ENCODE peak calls at places on chromosomes 1 and 21, in eight cellular contexts. F is lower lobe of right lung, G is right lobe of liver, K is adrenal gland, Q is uterus, L is heart right ventricle, A is neural progenitor cell, R is pancreas. H is an unnamed sample. For H3K36me3, the result is how much of the 10 kb centered on the place peaks cover.

GRCh38 chr1:193537266-193538003 is 351.0 kb upstream of the B3GALT2 start:
- DNase-seq in F (no peak), G (no peak), K (no peak), Q (no peak), L (no peak), A (no peak), R (no peak), H (no peak)

GRCh38 chr21:46060596-46061061 is 37.3 kb upstream of the COL6A2 start:
- DNase-seq in F (peak), G (no peak), K (no peak), Q (peak), L (peak), A (no peak), R (peak), H (no peak)

GRCh38 chr1:81466970-81467369 is 333.8 kb upstream of the ADGRL2 start:
- DNase-seq in F (no peak), G (no peak), K (no peak), Q (no peak), L (no peak), A (no peak), R (no peak), H (no peak)

GRCh38 chr1:55233149-55233777 is 18.1 kb upstream of the USP24 start:
- DNase-seq in F (no peak), G (no peak), K (no peak), Q (no peak), L (no peak), A (no peak), R (no peak), H (no peak)

GRCh38 chr1:84851839-84852238 is 41.2 kb downstream of the LPAR3 start:
- DNase-seq in F (no peak), G (no peak), K (no peak), Q (no peak), L (no peak), A (no peak), R (no peak), H (peak)

GRCh38 chr1:79982218-79982617 is 975.7 kb upstream of the ADGRL4 start:
- DNase-seq in F (peak), G (no peak), K (peak), Q (peak), L (peak), A (no peak), R (peak), H (no peak)

GRCh38 chr1:40182956-40183710 is 21.9 kb downstream of the RLF start:
- DNase-seq in F (no peak), G (no peak), K (no peak), Q (no peak), L (no peak), A (peak), R (no peak), H (peak)

GRCh38 chr1:223500560-223501425 is 107.6 kb downstream of the CCDC185 start:
- DNase-seq in F (peak), G (no peak), K (peak), Q (no peak), L (no peak), A (no peak), R (no peak), H (peak)

GRCh38 chr1:9823693-9823942 is 147 bp downstream of the CLSTN1 start:
- DNase-seq in F (no peak), G (no peak), K (no peak), Q (no peak), L (peak), A (no peak), R (no peak), H (no peak)

GRCh38 chr1:2866415-2867086 is 65.1 kb upstream of the TTC34 start:
- DNase-seq in F (no peak), G (no peak), K (no peak), Q (no peak), L (peak), A (no peak), R (no peak), H (no peak)

GRCh38 chr1:2867861-2868260 is 66.4 kb upstream of the TTC34 start:
- DNase-seq in F (no peak), G (no peak), K (no peak), Q (no peak), L (no peak), A (no peak), R (no peak), H (no peak)

GRCh38 chr1:2865571-2866414 is 64.3 kb upstream of the TTC34 start:
- DNase-seq in F (no peak), G (no peak), K (no peak), Q (no peak), L (peak), A (no peak), R (no peak), H (no peak)

GRCh38 chr1:2868571-2868970 is 67.1 kb upstream of the TTC34 start:
- DNase-seq in F (no peak), G (no peak), K (no peak), Q (no peak), L (no peak), A (no peak), R (no peak), H (no peak)

DNA sequence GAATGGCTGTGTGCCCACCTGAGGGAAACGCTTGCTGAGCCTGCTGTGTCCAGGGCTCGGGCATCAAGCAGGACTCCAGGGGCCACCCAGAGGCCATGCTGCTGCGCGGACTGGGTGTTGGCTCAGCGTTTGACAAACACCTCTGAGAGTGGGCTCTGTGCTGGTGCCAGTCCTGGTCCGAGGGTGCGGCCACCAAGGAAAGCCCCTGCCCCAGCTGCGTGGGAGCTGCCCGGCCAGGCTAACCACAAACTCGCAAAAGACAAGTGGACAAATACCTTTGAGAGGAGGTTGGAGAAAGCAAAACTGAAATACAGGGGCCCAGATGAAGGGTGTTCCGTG is 65.6 kb upstream of the TTC34 start:
- DNase-seq in F (no peak), G (no peak), K (no peak), Q (no peak), L (peak), A (no peak), R (no peak), H (no peak)
- H3K4me3 ChIP-seq in F (no peak), G (no peak), K (no peak), Q (no peak), L (no peak), A (no peak), R (no peak), H (no peak)

GRCh38 chr1:30976143-30976542 is 67.6 kb upstream of the SDC3 start:
- DNase-seq in F (no peak), G (no peak), K (no peak), Q (no peak), L (no peak), A (no peak), R (no peak), H (peak)

GRCh38 chr1:30974536-30974935 is 66.0 kb upstream of the SDC3 start:
- DNase-seq in F (no peak), G (no peak), K (no peak), Q (no peak), L (no peak), A (peak), R (no peak), H (no peak)

GRCh38 chr1:30975217-30975616 is 66.7 kb upstream of the SDC3 start:
- DNase-seq in F (no peak), G (no peak), K (no peak), Q (no peak), L (no peak), A (no peak), R (no peak), H (no peak)

GRCh38 chr1:30977511-30977910 is 69.0 kb upstream of the SDC3 start:
- DNase-seq in F (no peak), G (no peak), K (no peak), Q (no peak), L (no peak), A (no peak), R (no peak), H (no peak)

DNA sequence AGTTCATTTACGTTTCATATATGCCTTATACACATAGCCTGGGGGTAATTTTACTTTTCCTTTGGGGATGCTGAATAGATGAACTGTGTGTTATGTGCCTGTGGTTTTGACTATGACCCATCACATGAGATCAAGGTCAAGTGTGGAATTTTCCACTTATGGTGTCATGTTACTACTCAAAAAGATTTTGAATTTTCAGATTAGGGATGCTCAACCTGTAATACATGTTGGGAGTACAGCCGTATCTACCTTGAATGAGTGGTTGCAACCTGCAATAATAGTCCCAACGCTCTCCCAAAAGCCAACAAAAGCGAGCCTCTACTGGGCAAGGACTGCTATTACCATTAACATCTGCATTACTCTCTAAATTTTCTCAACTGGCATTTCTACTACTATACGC is 68.5 kb upstream of the SDC3 start:
- DNase-seq in F (no peak), G (no peak), K (no peak), Q (no peak), L (no peak), A (no peak), R (no peak), H (peak)
- TF ChIP-seq CTCF in F (no peak), G (no peak), K (no peak), Q (no peak), L (peak), A (peak), R (no peak), H (peak)

DNA sequence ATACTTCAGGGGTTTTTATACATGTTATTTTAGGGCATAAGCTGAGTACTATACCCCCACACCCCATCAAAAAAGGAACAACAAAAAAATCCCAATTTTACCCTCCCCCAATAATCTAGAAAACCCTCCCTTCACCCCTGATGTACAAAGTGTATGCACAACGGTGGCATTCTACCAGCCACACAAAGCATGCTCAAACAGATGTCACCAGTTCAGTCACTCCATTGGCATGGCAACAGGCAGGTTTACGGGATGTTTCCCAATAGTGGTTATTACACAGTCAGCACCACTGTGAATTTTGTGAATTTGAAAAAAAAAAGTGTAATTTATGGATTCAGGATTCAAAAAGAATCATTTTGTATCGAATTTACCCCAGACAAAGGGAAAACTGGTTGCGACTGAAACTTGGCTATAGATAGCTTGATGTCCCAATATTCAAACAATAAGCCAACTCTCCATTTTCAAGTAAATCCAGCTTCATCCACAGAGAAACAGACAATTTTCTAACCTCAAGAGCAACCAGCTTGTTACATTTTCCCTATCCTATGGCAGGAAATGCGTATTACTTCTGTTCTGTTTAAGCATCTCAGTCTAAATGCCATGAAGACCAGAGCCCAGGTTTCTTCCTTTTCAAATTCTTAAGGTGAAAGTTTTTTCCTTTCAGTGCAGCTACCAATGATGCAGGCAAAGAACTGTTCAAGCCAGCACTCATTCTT is 34.0 kb upstream of the SLC45A3 start:
- DNase-seq in F (no peak), G (peak), K (no peak), Q (no peak), L (no peak), A (no peak), R (no peak), H (peak)
- H3K36me3 ChIP-seq in F (under half), G (under half), K (under half), Q (under half), L (under half), A (under half), R (under half), H (under half)

GRCh38 chr1:224884428-224884827 is 45.0 kb upstream of the DNAH14 start:
- DNase-seq in F (no peak), G (no peak), K (no peak), Q (no peak), L (no peak), A (no peak), R (no peak), H (no peak)

GRCh38 chr1:224879404-224879803 is 50.1 kb upstream of the DNAH14 start:
- DNase-seq in F (no peak), G (no peak), K (no peak), Q (no peak), L (no peak), A (no peak), R (no peak), H (no peak)

GRCh38 chr1:224881762-224882211 is 47.7 kb upstream of the DNAH14 start:
- DNase-seq in F (no peak), G (no peak), K (no peak), Q (no peak), L (no peak), A (no peak), R (no peak), H (no peak)

GRCh38 chr1:224882264-224882663 is 47.2 kb upstream of the DNAH14 start:
- DNase-seq in F (no peak), G (no peak), K (no peak), Q (no peak), L (no peak), A (no peak), R (no peak), H (no peak)

DNA sequence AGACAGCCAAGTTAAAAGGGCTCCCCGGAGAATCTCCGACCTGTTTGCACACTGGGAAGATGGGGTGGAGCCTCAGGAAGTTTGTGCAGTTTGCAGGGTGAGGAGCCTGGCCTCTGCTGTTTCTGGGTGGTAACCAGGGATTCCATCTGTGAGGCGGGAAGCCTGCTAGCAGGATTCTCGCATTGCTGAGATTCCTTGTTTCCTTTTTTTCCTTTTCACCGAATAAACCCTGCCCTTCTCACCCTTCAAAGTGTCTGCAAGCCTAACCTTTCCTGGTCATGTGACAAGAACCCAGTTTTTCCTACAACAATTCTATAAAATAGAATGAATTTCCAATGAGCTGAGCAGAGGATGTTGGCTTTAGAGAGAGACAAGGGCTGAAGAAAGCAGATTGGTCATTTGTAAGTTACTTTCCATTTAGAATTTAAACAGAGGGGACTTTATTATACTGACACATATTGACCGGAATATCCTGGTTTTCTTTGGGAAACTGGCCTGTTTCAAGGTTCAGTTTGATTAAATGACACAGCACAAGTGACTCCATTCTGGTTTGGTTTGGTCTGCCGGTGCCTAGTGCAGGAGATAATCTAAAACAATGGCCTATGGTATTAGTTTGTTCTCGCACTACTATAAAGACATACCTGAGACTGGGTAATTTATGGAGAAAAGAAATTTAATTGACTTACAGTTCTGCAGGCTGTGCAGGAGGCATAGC is 48.7 kb upstream of the DNAH14 start:
- DNase-seq in F (no peak), G (no peak), K (no peak), Q (no peak), L (no peak), A (peak), R (no peak), H (no peak)
- H3K4me3 ChIP-seq in F (no peak), G (no peak), K (no peak), Q (no peak), L (no peak), A (no peak), R (no peak), H (no peak)

DNA sequence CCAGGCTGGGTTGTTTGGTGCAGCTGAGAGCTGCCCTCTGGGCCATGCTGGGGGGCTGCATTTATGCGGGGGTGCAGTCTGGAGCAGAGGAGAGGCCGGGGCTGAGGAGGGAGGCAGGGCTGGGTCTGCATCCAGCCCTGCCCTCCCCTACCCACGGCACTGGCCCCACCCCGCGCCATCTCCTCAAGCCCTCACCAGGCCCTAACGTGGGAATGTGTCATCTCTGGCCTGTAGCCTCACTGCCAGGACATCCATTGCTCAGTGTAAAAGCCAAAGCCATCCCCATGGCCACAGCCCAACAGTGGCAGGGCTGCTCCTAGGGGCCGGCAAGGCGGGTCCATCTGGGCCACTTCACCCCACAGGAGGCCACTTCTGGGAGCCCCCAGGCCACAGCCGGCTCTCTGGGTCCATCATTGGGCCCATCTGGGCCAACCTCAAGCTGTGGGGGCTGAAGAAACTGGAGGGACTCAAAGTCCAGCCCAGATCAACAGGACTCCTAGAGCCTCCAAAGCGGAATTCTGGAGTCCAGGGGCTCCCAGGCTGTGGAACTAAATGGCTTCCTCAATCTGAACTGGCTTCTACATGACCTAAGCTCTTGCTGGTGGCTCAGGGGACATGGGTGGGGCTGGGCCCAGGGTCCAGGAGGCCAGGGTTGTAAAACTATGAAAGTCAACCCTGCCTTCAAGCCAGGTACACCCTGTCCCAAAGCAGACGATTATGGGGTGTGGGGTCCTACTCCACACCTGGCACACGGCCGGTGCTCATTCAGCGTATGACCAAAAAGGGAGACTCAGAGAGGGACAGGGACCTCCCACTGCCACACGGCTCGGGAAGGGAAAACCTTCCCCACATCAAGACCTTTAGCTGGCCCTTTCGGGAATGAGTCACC is 32.6 kb downstream of the RUNX3 start:
- DNase-seq in F (peak), G (peak), K (peak), Q (no peak), L (no peak), A (no peak), R (no peak), H (no peak)
- TF ChIP-seq CTCF in F (no peak), G (no peak), K (no peak), Q (no peak), L (no peak), A (no peak), R (no peak), H (no peak)

GRCh38 chr1:160806784-160807183 is 10.8 kb downstream of the LY9 start:
- DNase-seq in F (no peak), G (no peak), K (no peak), Q (no peak), L (no peak), A (no peak), R (no peak), H (no peak)
- H3K36me3 ChIP-seq in F (under half), G (under half), K (under half), Q (under half), L (under half), A (under half), R (under half), H (under half)

GRCh38 chr1:17540255-17541001 is 930 bp downstream of the ARHGEF10L start:
- DNase-seq in F (no peak), G (no peak), K (peak), Q (peak), L (peak), A (peak), R (peak), H (no peak)

GRCh38 chr1:17538010-17538409 is 1.5 kb upstream of the ARHGEF10L start:
- DNase-seq in F (no peak), G (no peak), K (no peak), Q (peak), L (no peak), A (no peak), R (no peak), H (no peak)

GRCh38 chr1:17539202-17539525 is 334 bp upstream of the ARHGEF10L start:
- DNase-seq in F (no peak), G (no peak), K (peak), Q (no peak), L (no peak), A (no peak), R (no peak), H (no peak)

GRCh38 chr1:17538428-17539130 is 919 bp upstream of the ARHGEF10L start:
- DNase-seq in F (no peak), G (no peak), K (no peak), Q (peak), L (no peak), A (peak), R (no peak), H (no peak)

DNA sequence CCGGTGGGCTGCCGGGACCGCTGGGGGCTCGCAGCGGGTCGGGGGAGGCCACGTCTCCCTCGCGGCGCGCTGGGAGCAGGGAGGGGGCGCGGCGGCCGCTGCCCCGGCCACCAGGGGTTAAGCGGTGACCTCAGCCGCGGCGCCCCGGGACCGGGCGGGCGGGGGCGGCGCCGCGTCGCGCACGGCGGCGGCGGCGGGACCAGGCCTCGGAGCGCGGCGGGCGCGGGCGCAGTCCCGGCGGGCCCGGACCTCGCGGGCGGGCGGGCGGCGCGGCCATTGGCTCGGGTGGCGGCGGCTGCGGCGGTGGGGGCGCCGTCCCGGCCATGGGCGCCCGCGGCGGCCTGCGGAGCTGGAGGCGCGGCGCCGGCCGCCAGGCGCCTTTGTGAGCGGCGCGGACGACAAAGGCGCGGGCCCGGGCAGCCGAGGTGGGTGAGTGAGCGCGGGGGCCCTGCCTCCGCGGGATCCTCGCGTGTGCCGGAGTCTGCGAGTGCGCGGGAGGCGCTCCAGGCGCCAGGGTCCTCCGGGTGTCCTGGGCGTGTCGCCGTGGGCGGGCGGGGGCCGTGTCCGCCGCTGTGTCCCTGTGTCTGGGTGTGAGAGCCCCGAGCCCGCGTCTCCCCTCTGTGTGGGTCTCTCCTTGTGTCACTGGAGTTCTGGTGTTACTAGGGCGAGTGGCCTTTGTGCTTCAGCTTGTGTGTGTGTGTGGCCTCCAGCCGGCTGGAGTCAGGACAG is at the start of gene ARHGEF10L:
- DNase-seq in F (no peak), G (no peak), K (no peak), Q (no peak), L (peak), A (peak), R (peak), H (no peak)
- H3K4me3 ChIP-seq in F (peak), G (peak), K (peak), Q (peak), L (peak), A (peak), R (peak), H (peak)

H was measured in bronchial epithelial cell.